ENCODE peak calls at places on chromosomes 12 and 14, in four cellular contexts. K, O, Z and H are unnamed samples.

GRCh38 chr12:109771746-109772621 is 58.4 kb downstream of the FAM222A start:
- DNase-seq in K (no peak), Z (no peak), O (no peak), H (peak; percentile 5)

GRCh38 chr12:103930787-103931536 is 752 bp downstream of the HSP90B1 start:
- DNase-seq in Z (no peak), O (peak; percentile 33), K (no peak), H (peak; percentile 24)

GRCh38 chr12:8734873-8735381 is 37.1 kb downstream of the RIMKLB start:
- DNase-seq in Z (no peak), O (no peak), K (no peak), H (no peak)

GRCh38 chr12:124914392-124915248 is at the start of gene UBC:
- DNase-seq in Z (no peak), K (peak; percentile 89), O (peak; percentile 85), H (peak; percentile 95)

GRCh38 chr12:6943387-6943718 is 263 bp upstream of the RNU7-1 start:
- DNase-seq in O (peak; percentile 92), Z (peak; percentile 78), K (no peak), H (peak; percentile 91)

GRCh38 chr12:96919510-96920210 is 12.6 kb downstream of the NEDD1 start:
- DNase-seq in O (no peak), K (no peak), Z (no peak), H (no peak)

GRCh38 chr12:71708658-71709057 is 22.8 kb downstream of the TMEM19 start:
- DNase-seq in K (no peak), Z (no peak), O (no peak), H (no peak)

GRCh38 chr14:66746316-66747006 is 238.5 kb downstream of the GPHN start:
- DNase-seq in O (peak; percentile 21), Z (no peak), K (peak; percentile 9), H (peak; percentile 14)

GRCh38 chr12:131892711-131893604 is 1.5 kb upstream of the ULK1 start:
- DNase-seq in K (no peak), O (no peak), Z (no peak), H (no peak)

GRCh38 chr12:131049002-131049401 is 95.3 kb downstream of the ADGRD1 start:
- DNase-seq in Z (no peak), K (no peak), O (no peak), H (no peak)

GRCh38 chr12:15522574-15523187 is 200.4 kb downstream of the PTPRO start:
- DNase-seq in O (peak; percentile 58), K (no peak), Z (no peak), H (peak; percentile 58)

GRCh38 chr14:36315159-36315853 is 5.1 kb downstream of the MBIP start:
- DNase-seq in Z (no peak), O (no peak), K (no peak), H (no peak)

GRCh38 chr12:11797317-11797913 is 147.9 kb downstream of the ETV6 start:
- DNase-seq in Z (no peak), O (no peak), K (peak; percentile 92), H (no peak)

GRCh38 chr12:123741937-123742572 is 20.0 kb upstream of the DNAH10 start:
- DNase-seq in O (no peak), Z (no peak), K (no peak), H (no peak)

GRCh38 chr12:57096099-57096572 is 7.2 kb downstream of the NAB2 start:
- DNase-seq in K (no peak), O (peak; percentile 33), Z (peak; percentile 39), H (peak; percentile 47)